ENCODE peak calls at places on chromosomes 1 and 21, in seven cellular contexts. T is psoas muscle; X is Karpas-422; H is K562; L is lower leg skin; A is GM12891; V is activated CD4-positive, alpha-beta T cell treated with anti-CD3 and anti-CD28 coated beads for 24 hours. J is an unnamed sample.

GRCh38 chr1:221418346-221418745 is 323.5 kb downstream of the DUSP10 start:
- DNase-seq in L (no peak), T (no peak), X (no peak), V (no peak), A (no peak), H (no peak), J (no peak)

GRCh38 chr1:28853033-28853742 is 41.2 kb downstream of the OPRD1 start:
- DNase-seq in L (no peak), H (no peak), V (no peak), X (no peak), A (no peak), T (no peak), J (no peak)

GRCh38 chr1:227766015-227766634 is 30.9 kb downstream of the SNAP47 start:
- DNase-seq in H (no peak), L (no peak), V (peak; percentile 35), A (no peak), T (no peak), X (no peak), J (no peak)

GRCh38 chr1:21510885-21511578 is 1.8 kb downstream of the ALPL start:
- DNase-seq in H (no peak), V (no peak), A (no peak), L (no peak), X (peak; percentile 63), T (no peak), J (peak; percentile 13)

GRCh38 chr1:166999090-166999489 is 10.0 kb downstream of the MAEL start:
- DNase-seq in V (no peak), L (no peak), X (no peak), A (no peak), T (no peak), H (no peak), J (no peak)

GRCh38 chr1:178953538-178954207 is 72.0 kb upstream of the FAM20B start:
- DNase-seq in X (no peak), V (no peak), L (no peak), A (no peak), T (peak; percentile 62), H (no peak), J (no peak)

GRCh38 chr21:42530167-42530518 is 16.5 kb downstream of the SLC37A1 start:
- DNase-seq in H (no peak), T (no peak), X (peak; percentile 47), A (no peak), L (peak; percentile 72), V (no peak), J (no peak)

GRCh38 chr1:218711884-218712674 is 366.9 kb downstream of the TGFB2 start:
- DNase-seq in L (peak; percentile 85), H (no peak), T (peak; percentile 75), A (no peak), X (no peak), V (no peak), J (no peak)

GRCh38 chr1:78291872-78292271 is 198.9 kb upstream of the PTGFR start:
- DNase-seq in L (no peak), T (no peak), A (no peak), H (no peak), V (no peak), X (no peak), J (no peak)

GRCh38 chr1:34549199-34549598 is 205.6 kb upstream of the GJB5 start:
- DNase-seq in L (no peak), X (peak; percentile 76), A (no peak), H (no peak), T (no peak), V (no peak), J (no peak)

GRCh38 chr1:54652172-54652571 is 10.6 kb downstream of the MROH7 start:
- DNase-seq in H (no peak), L (peak; percentile 29), X (no peak), V (no peak), A (no peak), T (no peak), J (no peak)

GRCh38 chr1:224205438-224205840 is 22.4 kb downstream of the DEGS1 start:
- DNase-seq in A (no peak), V (peak; percentile 7), L (no peak), X (peak; percentile 39), H (peak; percentile 64), T (no peak), J (no peak)

GRCh38 chr1:37177230-37177864 is 143.0 kb upstream of the GRIK3 start:
- DNase-seq in V (no peak), X (peak; percentile 82), T (peak; percentile 57), L (no peak), H (peak; percentile 42), A (peak; percentile 15), J (peak; percentile 44)

GRCh38 chr1:8061210-8061609 is 35.1 kb upstream of the ERRFI1 start:
- DNase-seq in L (no peak), A (no peak), T (no peak), X (no peak), H (no peak), V (no peak), J (no peak)

GRCh38 chr1:2091611-2092604 is 41.7 kb downstream of the PRKCZ start:
- DNase-seq in H (peak; percentile 90), T (no peak), X (peak; percentile 58), A (peak; percentile 70), V (peak; percentile 15), L (no peak), J (peak; percentile 48)

GRCh38 chr1:211920141-211920572 is 89.6 kb upstream of the LPGAT1 start:
- DNase-seq in T (no peak), L (no peak), V (no peak), A (no peak), X (no peak), H (no peak), J (no peak)

GRCh38 chr21:43195131-43196021 is 26.6 kb downstream of the CRYAA start:
- DNase-seq in V (no peak), H (no peak), L (peak; percentile 83), X (no peak), T (peak; percentile 85), A (no peak), J (no peak)

GRCh38 chr1:18297896-18298648 is 182.7 kb upstream of the KLHDC7A start:
- DNase-seq in T (no peak), L (no peak), X (no peak), V (no peak), H (no peak), A (no peak), J (no peak)

GRCh38 chr1:87718241-87718950 is 389.7 kb downstream of the LMO4 start:
- DNase-seq in H (no peak), T (no peak), L (no peak), V (no peak), X (no peak), A (no peak), J (no peak)

GRCh38 chr1:2411801-2412394 is 466 bp downstream of the PEX10 start:
- DNase-seq in T (no peak), L (no peak), V (no peak), H (peak; percentile 89), A (no peak), X (peak; percentile 51), J (no peak)

GRCh38 chr1:22790232-22791008 is 79.8 kb downstream of the EPHB2 start:
- DNase-seq in H (no peak), A (no peak), V (no peak), X (no peak), T (no peak), L (no peak), J (no peak)

GRCh38 chr1:154983776-154984466 is 777 bp downstream of the FLAD1 start:
- DNase-seq in H (no peak), T (peak; percentile 49), V (no peak), X (no peak), L (no peak), A (no peak), J (peak; percentile 54)

GRCh38 chr1:15413563-15414449 is 4.1 kb downstream of the EFHD2 start:
- DNase-seq in V (no peak), H (no peak), T (no peak), X (no peak), A (no peak), L (no peak), J (no peak)

GRCh38 chr1:39136635-39137034 is 67.9 kb upstream of the MACF1 start:
- DNase-seq in X (no peak), H (no peak), L (no peak), T (no peak), A (no peak), V (no peak), J (no peak)

GRCh38 chr1:43511394-43511793 is 19.3 kb upstream of the PTPRF start:
- DNase-seq in H (peak; percentile 46), V (no peak), L (no peak), A (no peak), T (no peak), X (no peak), J (no peak)

GRCh38 chr1:78677788-78678187 is 28.2 kb downstream of the IFI44 start:
- DNase-seq in A (no peak), X (no peak), H (no peak), L (no peak), T (no peak), V (no peak), J (no peak)

GRCh38 chr1:61563611-61564010 is 161.3 kb downstream of the TM2D1 start:
- DNase-seq in T (no peak), H (no peak), L (no peak), V (no peak), A (no peak), X (no peak), J (no peak)

GRCh38 chr21:32009263-32009662 is 136.4 kb downstream of the HUNK start:
- DNase-seq in T (no peak), H (no peak), L (no peak), X (no peak), V (no peak), A (no peak), J (no peak)

GRCh38 chr21:33196956-33197374 is 32.8 kb upstream of the IFNAR2 start:
- DNase-seq in T (peak; percentile 58), L (peak; percentile 89), A (no peak), X (peak; percentile 85), V (peak; percentile 43), H (peak; percentile 82), J (peak; percentile 90)

GRCh38 chr1:27332536-27333281 is 9.1 kb upstream of the SYTL1 start:
- DNase-seq in A (peak; percentile 77), T (peak; percentile 68), L (no peak), V (no peak), X (peak; percentile 77), H (peak; percentile 83), J (no peak)

GRCh38 chr1:6003568-6004411 is 11.6 kb upstream of the NPHP4 start:
- DNase-seq in T (peak; percentile 13), H (no peak), A (no peak), V (no peak), L (peak; percentile 54), X (no peak), J (no peak)

GRCh38 chr21:29196021-29196663 is 65.7 kb downstream of the MAP3K7CL start:
- DNase-seq in V (peak; percentile 69), X (peak; percentile 80), A (peak; percentile 46), L (no peak), T (no peak), H (peak; percentile 75), J (no peak)

J was measured in NCI-H526.